ENCODE peak calls at places on chromosome 16, in ten cellular contexts. W, X, O, G, R, K, F, C, S and M are unnamed samples.

GRCh38 chr16:1871974-1872635 is at the start of gene MEIOB:
- DNase-seq in W (no peak), X (peak; percentile 75), O (no peak), G (peak; percentile 83), R (peak; percentile 21), K (no peak), F (no peak), C (no peak), S (peak; percentile 63), M (peak; percentile 47)

GRCh38 chr16:15523092-15523541 is 88.7 kb downstream of the BMERB1 start:
- DNase-seq in W (no peak), X (no peak), O (no peak), G (no peak), R (no peak), K (no peak), F (no peak), C (no peak), S (peak; percentile 59), M (peak; percentile 64)

GRCh38 chr16:54493076-54493475 is 206.5 kb upstream of the IRX3 start:
- DNase-seq in W (no peak), X (no peak), O (no peak), G (no peak), R (peak; percentile 49), K (no peak), F (no peak), C (no peak), S (no peak), M (no peak)

GRCh38 chr16:3785413-3785812 is 68.1 kb upstream of the TRAP1 start:
- DNase-seq in W (no peak), X (no peak), O (no peak), G (no peak), R (no peak), K (no peak), F (no peak), C (no peak), S (no peak), M (no peak)

GRCh38 chr16:23365602-23366240 is 63.6 kb downstream of the SCNN1B start:
- DNase-seq in W (no peak), X (no peak), O (no peak), G (no peak), R (no peak), K (no peak), F (no peak), C (no peak), S (no peak), M (no peak)

GRCh38 chr16:68345351-68345810 is 34.6 kb downstream of the PRMT7 start:
- DNase-seq in W (no peak), X (peak; percentile 37), O (no peak), G (no peak), R (no peak), K (no peak), F (peak; percentile 51), C (no peak), S (no peak), M (no peak)

GRCh38 chr16:88325976-88326375 is 56.8 kb upstream of the ZNF469 start:
- DNase-seq in W (no peak), X (peak; percentile 41), O (peak; percentile 20), G (no peak), R (no peak), K (no peak), F (no peak), C (no peak), S (no peak), M (no peak)

GRCh38 chr16:71852146-71852545 is 6.4 kb downstream of the ATXN1L start:
- DNase-seq in W (no peak), X (no peak), O (no peak), G (no peak), R (no peak), K (no peak), F (no peak), C (no peak), S (no peak), M (no peak)

GRCh38 chr16:4656695-4657686 is 32.4 kb downstream of the MGRN1 start:
- DNase-seq in W (no peak), X (no peak), O (no peak), G (no peak), R (no peak), K (no peak), F (peak; percentile 4), C (no peak), S (no peak), M (no peak)

GRCh38 chr16:28491080-28491969 is 549 bp downstream of the CLN3 start:
- DNase-seq in W (no peak), X (peak; percentile 83), O (peak; percentile 69), G (peak; percentile 33), R (peak; percentile 13), K (peak; percentile 24), F (no peak), C (peak; percentile 28), S (peak; percentile 56), M (no peak)

GRCh38 chr16:83402160-83402794 is 405.5 kb upstream of the HSBP1 start:
- DNase-seq in W (no peak), X (no peak), O (no peak), G (no peak), R (no peak), K (no peak), F (no peak), C (no peak), S (no peak), M (no peak)

GRCh38 chr16:81627024-81627423 is 152.1 kb upstream of the PLCG2 start:
- DNase-seq in W (no peak), X (no peak), O (no peak), G (no peak), R (peak; percentile 23), K (no peak), F (no peak), C (no peak), S (no peak), M (no peak)

DNA sequence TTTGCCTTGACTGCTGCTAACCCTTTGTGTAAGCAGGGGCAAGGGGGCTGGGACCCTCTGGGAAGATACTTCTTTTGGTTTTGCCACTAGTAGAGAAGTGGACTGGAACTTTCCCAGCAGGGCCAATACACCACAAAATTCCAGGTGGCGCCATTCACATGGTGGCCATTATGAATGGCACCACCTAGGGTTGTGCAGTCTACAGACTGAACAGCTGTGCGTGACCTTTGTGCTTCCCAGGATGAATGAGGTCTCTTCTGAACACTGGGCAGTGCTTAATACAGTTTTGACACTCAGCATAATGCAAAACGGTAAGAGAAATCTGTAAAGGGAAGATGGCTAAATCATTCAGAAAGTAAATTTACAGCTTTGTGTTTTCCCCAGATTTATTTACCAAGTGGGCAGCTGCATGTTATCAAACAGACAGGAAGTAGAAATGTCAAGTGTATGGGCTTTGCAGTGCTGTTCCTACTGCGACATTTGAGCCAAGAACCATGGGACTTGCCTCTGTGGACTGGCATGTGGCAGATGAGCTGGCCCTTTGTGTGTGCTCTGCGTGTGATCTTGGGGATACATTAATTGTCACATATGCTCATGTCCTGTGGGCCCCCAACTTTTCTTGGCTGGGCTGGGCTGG is 9.2 kb downstream of the SYT17 start:
- DNase-seq in W (no peak), X (no peak), O (no peak), G (no peak), R (no peak), K (no peak), F (no peak), C (no peak), S (no peak), M (no peak)
- TF ChIP-seq CTCF in W (no peak), X (no peak), O (no peak), G (peak; percentile 7), R (no peak), K (peak; percentile 21), F (no peak), C (no peak), S (no peak), M (no peak)

GRCh38 chr16:56314244-56314850 is 111.0 kb downstream of the AMFR start:
- DNase-seq in W (no peak), X (peak; percentile 6), O (no peak), G (no peak), R (no peak), K (no peak), F (no peak), C (no peak), S (no peak), M (no peak)

GRCh38 chr16:56319391-56319790 is 106.0 kb downstream of the AMFR start:
- DNase-seq in W (no peak), X (no peak), O (peak; percentile 53), G (no peak), R (no peak), K (no peak), F (no peak), C (no peak), S (no peak), M (no peak)

GRCh38 chr16:56317998-56318912 is 107.1 kb downstream of the AMFR start:
- DNase-seq in W (no peak), X (peak; percentile 92), O (peak; percentile 91), G (peak; percentile 91), R (peak; percentile 83), K (peak; percentile 93), F (peak; percentile 73), C (peak; percentile 83), S (peak; percentile 70), M (peak; percentile 80)

GRCh38 chr16:56315955-56316354 is 109.4 kb downstream of the AMFR start:
- DNase-seq in W (no peak), X (peak; percentile 63), O (no peak), G (no peak), R (no peak), K (no peak), F (no peak), C (no peak), S (no peak), M (no peak)

GRCh38 chr16:56316545-56316944 is 108.8 kb downstream of the AMFR start:
- DNase-seq in W (no peak), X (no peak), O (no peak), G (no peak), R (no peak), K (no peak), F (no peak), C (no peak), S (no peak), M (no peak)
- TF ChIP-seq CTCF in W (no peak), X (no peak), O (no peak), G (no peak), R (no peak), K (no peak), F (no peak), C (no peak), S (no peak), M (no peak)

GRCh38 chr16:51008037-51008436 is 143.0 kb downstream of the SALL1 start:
- DNase-seq in W (no peak), X (no peak), O (no peak), G (no peak), R (no peak), K (no peak), F (no peak), C (no peak), S (no peak), M (no peak)
- TF ChIP-seq CTCF in W (no peak), X (no peak), O (no peak), G (no peak), R (no peak), K (no peak), F (no peak), C (no peak), S (no peak), M (no peak)

DNA sequence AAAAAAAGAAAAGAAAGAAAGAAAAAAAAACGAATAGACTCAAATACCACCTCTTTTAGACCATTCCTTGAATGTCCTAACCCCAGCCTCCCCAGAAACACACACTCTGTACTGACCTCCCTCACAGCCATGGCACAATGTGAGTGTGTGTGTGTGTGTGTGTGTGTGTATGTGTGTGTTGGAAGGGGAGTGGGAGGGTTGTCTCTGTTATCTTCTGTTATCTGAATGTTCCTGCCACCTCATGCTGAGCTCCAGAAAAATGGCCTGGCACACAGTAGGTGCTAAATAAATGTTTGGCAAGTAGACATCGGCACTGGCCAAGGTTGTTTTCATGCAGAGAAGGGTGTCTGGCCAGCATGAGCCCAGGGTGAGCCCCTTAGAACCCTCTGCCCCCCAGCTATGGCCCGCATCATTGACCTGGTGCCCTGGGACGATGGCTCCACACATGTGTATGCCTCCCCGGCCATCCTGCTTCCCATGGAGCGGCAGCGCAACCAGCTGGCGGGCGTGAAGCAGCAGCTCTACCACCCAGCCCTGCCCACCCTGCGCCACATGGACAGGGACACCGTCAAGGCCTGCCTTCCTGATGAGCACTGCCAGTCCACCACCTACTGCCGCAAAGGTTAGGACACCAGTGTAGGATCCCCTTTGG is 6.6 kb upstream of the CNGB1 start:
- DNase-seq in W (no peak), X (peak; percentile 74), O (peak; percentile 61), G (peak; percentile 61), R (no peak), K (no peak), F (no peak), C (no peak), S (no peak), M (no peak)
- TF ChIP-seq CTCF in W (no peak), X (no peak), O (no peak), G (peak; percentile 39), R (no peak), K (no peak), F (no peak), C (no peak), S (no peak), M (no peak)